ENCODE peak calls at places on chromosomes 6 and 20, in four cellular contexts. J is GM12878, P is upper lobe of left lung, R is transverse colon. D is an unnamed sample. For H3K36me3, the result is how much of the 10 kb centered on the place peaks cover.

GRCh38 chr6:95545691-95546090 is 31.6 kb upstream of the MANEA start:
- DNase-seq in R (no peak), P (no peak), J (no peak), D (no peak)

GRCh38 chr6:124967444-124967843 is 5.2 kb downstream of the RNF217 start:
- DNase-seq in J (no peak), R (no peak), P (no peak), D (no peak)

GRCh38 chr20:45229264-45230056 is 8.3 kb downstream of the SEMG2 start:
- DNase-seq in P (peak), J (no peak), R (peak), D (peak)

GRCh38 chr6:156779206-156780116 is 2.3 kb downstream of the ARID1B start:
- DNase-seq in J (no peak), R (peak), P (peak), D (peak)

GRCh38 chr20:48129319-48129973 is 344.2 kb upstream of the SULF2 start:
- DNase-seq in R (no peak), J (no peak), P (no peak), D (no peak)

GRCh38 chr6:30970946-30971345 is 12.6 kb upstream of the MUC21 start:
- DNase-seq in P (no peak), R (no peak), J (no peak), D (no peak)

GRCh38 chr20:4763261-4763660 is 41.6 kb downstream of the PRND start:
- DNase-seq in J (no peak), R (no peak), P (no peak), D (no peak)

GRCh38 chr20:54470697-54471096 is 4.7 kb upstream of the DOK5 start:
- DNase-seq in J (no peak), P (no peak), R (no peak), D (no peak)

GRCh38 chr6:53628354-53629119 is 37.0 kb downstream of the KLHL31 start:
- DNase-seq in P (no peak), J (no peak), R (no peak), D (no peak)

GRCh38 chr20:63099426-63100267 is 92.9 kb upstream of the BHLHE23 start:
- DNase-seq in R (peak), J (no peak), P (peak), D (no peak)

GRCh38 chr6:10138917-10139316 is 276.0 kb downstream of the TFAP2A start:
- DNase-seq in R (no peak), P (no peak), J (no peak), D (no peak)

GRCh38 chr6:138593100-138593877 is 94.0 kb upstream of the NHSL1 start:
- DNase-seq in P (peak), J (peak), R (peak), D (peak)

GRCh38 chr6:22716721-22717120 is 147.4 kb downstream of the HDGFL1 start:
- DNase-seq in P (no peak), R (peak), J (no peak), D (no peak)

GRCh38 chr6:103047567-103047966 is 1654.1 kb downstream of the GRIK2 start:
- DNase-seq in J (no peak), P (no peak), R (no peak), D (no peak)

GRCh38 chr6:168675375-168675774 is 234.4 kb downstream of the SMOC2 start:
- DNase-seq in R (no peak), J (no peak), P (no peak), D (no peak)

GRCh38 chr6:33914519-33915120 is 110.8 kb upstream of the MLN start:
- DNase-seq in J (no peak), P (no peak), R (peak), D (no peak)

GRCh38 chr6:22145294-22145693 is 151.5 kb downstream of the PRL start:
- DNase-seq in J (no peak), R (no peak), P (no peak), D (no peak)

GRCh38 chr6:135212935-135213334 is 31.8 kb downstream of the MYB start:
- DNase-seq in R (no peak), P (no peak), J (no peak), D (no peak)

GRCh38 chr20:41336711-41337492 is 3.7 kb upstream of the LPIN3 start:
- DNase-seq in J (no peak), R (no peak), P (no peak), D (no peak)

GRCh38 chr20:47241345-47241781 is 115.1 kb downstream of the ZMYND8 start:
- DNase-seq in J (no peak), R (peak), P (no peak), D (no peak)

GRCh38 chr20:36632487-36633284 is 13.3 kb downstream of the SLA2 start:
- DNase-seq in R (no peak), J (no peak), P (no peak), D (no peak)

GRCh38 chr20:45444050-45444449 is 25.5 kb upstream of the WFDC2 start:
- DNase-seq in J (no peak), P (no peak), R (no peak), D (no peak)

GRCh38 chr6:151306269-151306783 is 66.6 kb downstream of the AKAP12 start:
- DNase-seq in P (no peak), R (no peak), J (no peak), D (no peak)

GRCh38 chr20:37543828-37544227 is 16.2 kb upstream of the BLCAP start:
- DNase-seq in R (no peak), J (no peak), P (no peak), D (no peak)

GRCh38 chr6:135322427-135323201 is 141.5 kb downstream of the MYB start:
- DNase-seq in R (no peak), P (no peak), J (peak), D (no peak)

GRCh38 chr20:62252342-62252966 is 14.1 kb downstream of the OSBPL2 start:
- DNase-seq in R (no peak), P (no peak), J (no peak), D (no peak)

GRCh38 chr20:32681175-32682084 is 7.7 kb upstream of the C20orf203 start:
- DNase-seq in J (no peak), P (no peak), R (no peak), D (no peak)

GRCh38 chr6:21935561-21936028 is 342.0 kb downstream of the SOX4 start:
- DNase-seq in R (peak), J (no peak), P (peak), D (peak)

GRCh38 chr20:59003836-59004492 is 3.1 kb downstream of the CTSZ start:
- DNase-seq in R (no peak), P (no peak), J (no peak), D (no peak)

GRCh38 chr20:19583532-19584175 is 174.4 kb upstream of the RIN2 start:
- DNase-seq in R (peak), P (peak), J (no peak), D (peak)

GRCh38 chr6:116572162-116572561 is 858 bp downstream of the RWDD1 start:
- DNase-seq in P (peak), R (peak), J (no peak), D (peak)

GRCh38 chr6:14885471-14885987 is 360.3 kb upstream of the JARID2 start:
- DNase-seq in P (no peak), R (no peak), J (no peak), D (no peak)

GRCh38 chr6:7897461-7898192 is 13.0 kb downstream of the TXNDC5 start:
- DNase-seq in J (no peak), P (no peak), R (no peak), D (no peak)
- TF ChIP-seq POLR2AphosphoS5 in J (no peak), P (no peak), R (no peak), D (no peak)

GRCh38 chr20:11777387-11777786 is 140.3 kb upstream of the BTBD3 start:
- DNase-seq in J (no peak), R (no peak), P (no peak), D (no peak)

GRCh38 chr20:11777861-11778570 is 139.7 kb upstream of the BTBD3 start:
- DNase-seq in J (no peak), P (no peak), R (no peak), D (no peak)

GRCh38 chr20:11772226-11772730 is 145.4 kb upstream of the BTBD3 start:
- DNase-seq in P (no peak), J (no peak), R (no peak), D (no peak)

GRCh38 chr20:11780765-11781369 is 136.8 kb upstream of the BTBD3 start:
- DNase-seq in P (no peak), R (no peak), J (no peak), D (no peak)

DNA sequence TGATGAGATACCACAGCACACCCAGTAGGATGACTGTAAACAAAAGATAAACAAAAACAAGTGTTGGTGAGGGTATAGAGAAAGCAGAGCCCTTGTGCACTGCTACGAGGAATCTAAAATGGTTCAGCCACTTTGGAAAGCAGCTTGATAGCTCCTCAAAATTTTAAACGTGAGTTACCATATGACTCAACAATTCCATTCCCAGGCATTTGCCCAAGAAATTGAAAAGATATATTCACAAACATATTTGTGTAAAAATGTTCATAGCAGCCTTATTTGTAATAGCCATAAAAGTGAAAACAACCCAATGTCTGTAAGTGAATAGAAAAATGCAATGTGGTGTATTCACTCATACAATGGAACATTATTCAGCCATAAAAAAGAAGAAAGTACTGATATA is 141.0 kb upstream of the BTBD3 start:
- DNase-seq in J (no peak), R (no peak), P (no peak), D (no peak)
- TF ChIP-seq EP300 in J (no peak), R (no peak), P (no peak), D (no peak)

GRCh38 chr6:132459605-132459952 is 53.3 kb downstream of the STX7 start:
- DNase-seq in P (no peak), J (no peak), R (no peak), D (no peak)

GRCh38 chr6:132461958-132462357 is 51.0 kb downstream of the STX7 start:
- DNase-seq in J (no peak), R (no peak), P (no peak), D (no peak)

GRCh38 chr6:132466952-132467351 is 46.0 kb downstream of the STX7 start:
- DNase-seq in R (no peak), J (no peak), P (no peak), D (no peak)

GRCh38 chr6:132465530-132466485 is 47.1 kb downstream of the STX7 start:
- DNase-seq in R (no peak), P (no peak), J (no peak), D (no peak)

DNA sequence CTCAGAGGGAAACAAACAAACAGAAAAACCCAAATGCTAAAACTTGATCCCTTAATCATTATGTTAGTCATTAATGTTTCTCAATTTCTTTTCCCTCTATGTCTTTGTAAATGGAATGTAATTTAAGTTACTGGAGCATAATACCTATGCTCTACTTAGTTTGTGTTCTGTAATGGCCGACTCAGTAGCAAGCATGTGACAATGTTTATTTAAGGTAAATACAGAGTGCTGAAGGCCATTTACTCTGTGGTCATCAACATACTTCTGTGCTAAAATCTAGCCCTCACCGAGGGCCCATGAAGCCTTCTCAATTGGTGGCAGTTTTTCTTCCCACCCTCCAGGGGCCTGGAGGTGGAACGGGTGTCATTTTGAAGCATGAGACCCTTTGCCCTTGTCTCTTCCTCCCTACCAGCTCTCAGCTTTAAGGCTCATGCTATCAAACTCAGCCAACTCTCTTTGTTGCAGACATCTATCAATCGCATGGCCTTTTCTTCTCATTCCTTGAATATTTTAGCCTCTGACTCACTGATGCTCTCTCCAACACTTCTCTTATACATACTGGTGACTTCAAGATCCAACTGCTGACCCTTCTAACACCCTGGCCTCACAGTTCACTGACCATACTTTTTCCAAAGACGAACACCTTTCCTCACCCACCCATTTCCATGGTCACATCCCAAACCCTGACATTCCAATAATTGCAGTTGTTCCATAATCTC is 48.2 kb downstream of the STX7 start:
- DNase-seq in J (no peak), R (no peak), P (no peak), D (no peak)
- H3K36me3 ChIP-seq in J (half or more), R (under half), P (under half), D (half or more)

DNA sequence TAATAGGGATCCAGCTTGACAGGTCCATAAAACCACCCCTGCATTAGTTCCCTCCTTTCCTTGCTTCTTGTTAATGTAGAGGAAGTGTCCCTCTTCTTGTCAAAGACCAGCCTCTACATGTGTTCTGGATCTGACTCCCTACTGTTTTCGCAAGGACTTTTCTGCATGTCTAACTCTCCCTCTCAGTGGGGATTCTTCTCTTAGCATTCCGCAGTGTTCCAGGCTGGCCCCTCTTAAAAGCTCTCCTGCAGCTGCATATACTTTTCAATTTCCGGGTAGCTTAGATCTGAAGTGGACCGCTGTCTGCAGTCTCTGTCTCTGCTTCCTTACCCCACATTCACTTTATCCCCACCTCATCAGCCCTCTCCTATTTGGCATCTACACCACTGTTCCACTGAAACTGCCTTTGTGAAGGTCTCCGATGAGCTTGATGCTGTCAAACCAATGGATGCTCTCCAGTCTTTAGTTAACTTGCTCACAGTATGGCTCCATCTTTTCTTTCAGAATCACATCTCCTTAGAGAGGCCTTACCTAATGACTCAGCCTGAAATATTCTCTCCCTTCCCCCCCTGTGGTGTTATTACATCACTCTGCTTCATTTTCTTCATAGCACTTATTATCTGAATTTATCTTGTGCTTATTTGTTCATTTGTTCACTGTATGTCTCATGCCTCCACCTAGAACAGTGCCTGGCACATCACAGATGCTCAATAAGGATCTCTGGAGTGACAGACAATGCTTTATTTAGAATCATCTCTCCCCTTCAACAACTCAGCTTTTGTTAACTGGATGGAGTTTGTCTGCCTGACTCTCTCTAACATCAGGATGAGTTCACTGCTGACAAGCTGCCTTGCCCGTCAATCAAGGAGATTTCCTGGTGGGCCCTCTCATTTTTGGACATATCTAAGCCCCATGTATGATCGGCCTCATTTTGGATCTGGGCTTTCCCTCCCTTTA is 96.4 kb upstream of the MAN1A1 start:
- DNase-seq in J (no peak), P (no peak), R (no peak), D (no peak)
- TF ChIP-seq POLR2AphosphoS5 in J (no peak), P (no peak), R (no peak), D (no peak)

GRCh38 chr20:51812861-51813260 is 10.5 kb upstream of the SALL4 start:
- DNase-seq in R (no peak), P (no peak), J (no peak), D (no peak)

GRCh38 chr20:51810155-51811039 is 8.1 kb upstream of the SALL4 start:
- DNase-seq in P (no peak), J (no peak), R (no peak), D (no peak)

GRCh38 chr20:51807864-51808263 is 5.5 kb upstream of the SALL4 start:
- DNase-seq in J (no peak), R (no peak), P (no peak), D (no peak)

GRCh38 chr20:51811514-51811913 is 9.2 kb upstream of the SALL4 start:
- DNase-seq in J (no peak), P (no peak), R (no peak), D (no peak)

DNA sequence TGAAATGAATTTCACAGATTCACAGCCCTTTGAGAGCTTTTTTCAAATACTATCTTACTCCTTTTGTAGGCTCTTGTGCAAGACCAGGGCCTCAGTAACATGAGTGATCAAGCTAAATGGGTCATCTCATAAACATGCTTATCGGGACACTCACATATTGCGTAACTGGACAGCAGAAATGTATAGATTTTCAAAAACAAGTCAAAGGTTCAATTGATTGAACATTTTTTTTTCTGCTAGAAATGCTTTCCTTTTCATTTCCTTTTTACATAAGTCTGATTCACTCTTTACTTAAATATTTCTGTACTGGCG is 8.7 kb upstream of the SALL4 start:
- DNase-seq in J (no peak), R (no peak), P (no peak), D (no peak)
- TF ChIP-seq EP300 in J (no peak), R (no peak), P (no peak), D (no peak)

D was measured in stomach.